ENCODE peak calls at places on chromosomes 12 and 14, in nine cellular contexts. F is activated naive CD8-positive, alpha-beta T cell treated with anti-CD3 and anti-CD28 coated beads, Interleukin-2, amount 50 U/mL, for 24 hours; T is GF-D8; S is fibroblast of mammary gland; R is T follicular helper cell; L is IMR-90; W is left lobe of liver; Z is kidney tubule cell; J is GDM1. V is an unnamed sample.

GRCh38 chr12:25797335-25797863 is 161.1 kb upstream of the RASSF8 start:
- DNase-seq in F (no peak), T (no peak), S (no peak), R (no peak), L (no peak), W (no peak), Z (peak), J (no peak), V (no peak)

GRCh38 chr14:55556929-55557623 is 22.9 kb upstream of the KTN1 start:
- DNase-seq in F (no peak), T (no peak), S (peak), R (no peak), L (peak), W (peak), Z (peak), J (no peak), V (peak)

GRCh38 chr12:6200266-6201198 is at the start of gene CD9:
- DNase-seq in F (peak), T (no peak), S (no peak), R (no peak), L (no peak), W (peak), Z (peak), J (peak), V (peak)

GRCh38 chr14:102819790-102820330 is 42.6 kb downstream of the TRAF3 start:
- DNase-seq in F (no peak), T (no peak), S (peak), R (no peak), L (peak), W (no peak), Z (no peak), J (no peak), V (no peak)

GRCh38 chr12:92478692-92479091 is 224.1 kb upstream of the PLEKHG7 start:
- DNase-seq in F (no peak), T (no peak), S (peak), R (no peak), L (no peak), W (no peak), Z (peak), J (no peak), V (no peak)

GRCh38 chr14:28101992-28102391 is 664.6 kb upstream of the FOXG1 start:
- DNase-seq in F (no peak), T (no peak), S (no peak), R (no peak), L (no peak), W (no peak), Z (no peak), J (no peak), V (no peak)

GRCh38 chr12:81644503-81644902 is 114.6 kb downstream of the PPFIA2 start:
- DNase-seq in F (no peak), T (peak), S (peak), R (no peak), L (peak), W (no peak), Z (peak), J (no peak), V (peak)

GRCh38 chr12:69433653-69434052 is 36.5 kb upstream of the FRS2 start:
- DNase-seq in F (no peak), T (no peak), S (no peak), R (no peak), L (no peak), W (no peak), Z (no peak), J (no peak), V (no peak)

GRCh38 chr14:54503476-54503875 is 6.2 kb upstream of the CGRRF1 start:
- DNase-seq in F (no peak), T (no peak), S (peak), R (no peak), L (peak), W (no peak), Z (peak), J (no peak), V (peak)

GRCh38 chr12:65525501-65526141 is 247.1 kb downstream of the MSRB3 start:
- DNase-seq in F (no peak), T (no peak), S (peak), R (no peak), L (peak), W (no peak), Z (peak), J (no peak), V (peak)

GRCh38 chr12:105204916-105205315 is 31.1 kb downstream of the APPL2 start:
- DNase-seq in F (peak), T (no peak), S (peak), R (no peak), L (peak), W (no peak), Z (peak), J (no peak), V (no peak)

GRCh38 chr12:53005215-53005985 is 856 bp upstream of the EIF4B start:
- DNase-seq in F (peak), T (no peak), S (no peak), R (no peak), L (no peak), W (no peak), Z (peak), J (no peak), V (peak)

GRCh38 chr12:95173392-95174251 is 43.6 kb downstream of the FGD6 start:
- DNase-seq in F (no peak), T (no peak), S (peak), R (no peak), L (peak), W (peak), Z (peak), J (no peak), V (peak)

GRCh38 chr14:95533822-95534221 is 1.0 kb upstream of the GLRX5 start:
- DNase-seq in F (no peak), T (no peak), S (no peak), R (no peak), L (no peak), W (no peak), Z (no peak), J (no peak), V (no peak)

GRCh38 chr12:113334786-113335539 is at the start of gene SLC8B1:
- DNase-seq in F (peak), T (peak), S (peak), R (peak), L (peak), W (peak), Z (peak), J (peak), V (peak)

GRCh38 chr12:82314406-82314892 is 43.7 kb downstream of the CCDC59 start:
- DNase-seq in F (no peak), T (no peak), S (no peak), R (no peak), L (no peak), W (no peak), Z (peak), J (no peak), V (no peak)

GRCh38 chr14:96150214-96150613 is 54.4 kb upstream of the BDKRB2 start:
- DNase-seq in F (no peak), T (no peak), S (no peak), R (no peak), L (no peak), W (no peak), Z (no peak), J (no peak), V (no peak)

GRCh38 chr12:62519043-62519442 is 52.4 kb downstream of the MON2 start:
- DNase-seq in F (no peak), T (no peak), S (no peak), R (no peak), L (no peak), W (no peak), Z (no peak), J (no peak), V (no peak)